ENCODE peak calls at places on chromosomes 1 and 21, in nine cellular contexts. One of them, this sample, is unnamed.

GRCh38 chr1:53979712-53980450 is 33.7 kb downstream of the LRRC42 start:
- DNase-seq in pulmonary artery endothelial cell: no peak
- DNase-seq in activated gamma-delta T cell treated with anti-CD3 and anti-CD28 coated beads, Interleukin-2, amount 50 U/mL, for 16 hours: no peak
- DNase-seq in T-cell: no peak
- DNase-seq in memory B cell: no peak
- DNase-seq in GM20000: no peak
- DNase-seq in KBM-7: no peak
- DNase-seq in endothelial cell: no peak
- DNase-seq in MCF 10A: no peak
- DNase-seq in this sample: no peak

GRCh38 chr1:206930210-206930798 is 8.6 kb upstream of the FCMR start:
- DNase-seq in pulmonary artery endothelial cell: no peak
- DNase-seq in activated gamma-delta T cell treated with anti-CD3 and anti-CD28 coated beads, Interleukin-2, amount 50 U/mL, for 16 hours: no peak
- DNase-seq in T-cell: no peak
- DNase-seq in memory B cell: no peak
- DNase-seq in GM20000: peak; percentile 76
- DNase-seq in KBM-7: no peak
- DNase-seq in endothelial cell: no peak
- DNase-seq in MCF 10A: no peak
- DNase-seq in this sample: peak; percentile 81

GRCh38 chr1:110208916-110209650 is 1.0 kb upstream of the KCNC4 start:
- DNase-seq in pulmonary artery endothelial cell: no peak
- DNase-seq in activated gamma-delta T cell treated with anti-CD3 and anti-CD28 coated beads, Interleukin-2, amount 50 U/mL, for 16 hours: no peak
- DNase-seq in T-cell: no peak
- DNase-seq in memory B cell: no peak
- DNase-seq in GM20000: no peak
- DNase-seq in KBM-7: peak; percentile 9
- DNase-seq in endothelial cell: no peak
- DNase-seq in MCF 10A: no peak
- DNase-seq in this sample: no peak

GRCh38 chr21:45632165-45632896 is 11.2 kb upstream of the PCBP3 start:
- DNase-seq in pulmonary artery endothelial cell: no peak
- DNase-seq in activated gamma-delta T cell treated with anti-CD3 and anti-CD28 coated beads, Interleukin-2, amount 50 U/mL, for 16 hours: no peak
- DNase-seq in T-cell: no peak
- DNase-seq in memory B cell: no peak
- DNase-seq in GM20000: peak; percentile 49
- DNase-seq in KBM-7: no peak
- DNase-seq in endothelial cell: no peak
- DNase-seq in MCF 10A: no peak
- DNase-seq in this sample: peak; percentile 68

GRCh38 chr1:201649776-201650607 is 111.1 kb downstream of the NAV1 start:
- DNase-seq in pulmonary artery endothelial cell: no peak
- DNase-seq in activated gamma-delta T cell treated with anti-CD3 and anti-CD28 coated beads, Interleukin-2, amount 50 U/mL, for 16 hours: no peak
- DNase-seq in T-cell: no peak
- DNase-seq in memory B cell: no peak
- DNase-seq in GM20000: peak; percentile 29
- DNase-seq in KBM-7: no peak
- DNase-seq in endothelial cell: peak; percentile 61
- DNase-seq in MCF 10A: peak; percentile 85
- DNase-seq in this sample: no peak

GRCh38 chr1:92759361-92759760 is 25.5 kb downstream of the EVI5 start:
- DNase-seq in pulmonary artery endothelial cell: no peak
- DNase-seq in activated gamma-delta T cell treated with anti-CD3 and anti-CD28 coated beads, Interleukin-2, amount 50 U/mL, for 16 hours: no peak
- DNase-seq in T-cell: no peak
- DNase-seq in memory B cell: no peak
- DNase-seq in GM20000: no peak
- DNase-seq in KBM-7: no peak
- DNase-seq in endothelial cell: no peak
- DNase-seq in MCF 10A: peak; percentile 16
- DNase-seq in this sample: no peak

GRCh38 chr1:216422821-216423529 is at the start of gene USH2A:
- DNase-seq in pulmonary artery endothelial cell: no peak
- DNase-seq in activated gamma-delta T cell treated with anti-CD3 and anti-CD28 coated beads, Interleukin-2, amount 50 U/mL, for 16 hours: no peak
- DNase-seq in T-cell: no peak
- DNase-seq in memory B cell: no peak
- DNase-seq in GM20000: no peak
- DNase-seq in KBM-7: no peak
- DNase-seq in endothelial cell: no peak
- DNase-seq in MCF 10A: no peak
- DNase-seq in this sample: no peak

GRCh38 chr1:81808760-81809159 is 8.0 kb downstream of the ADGRL2 start:
- DNase-seq in pulmonary artery endothelial cell: no peak
- DNase-seq in activated gamma-delta T cell treated with anti-CD3 and anti-CD28 coated beads, Interleukin-2, amount 50 U/mL, for 16 hours: no peak
- DNase-seq in T-cell: no peak
- DNase-seq in memory B cell: no peak
- DNase-seq in GM20000: no peak
- DNase-seq in KBM-7: no peak
- DNase-seq in endothelial cell: no peak
- DNase-seq in MCF 10A: no peak
- DNase-seq in this sample: no peak

GRCh38 chr1:224540535-224540934 is 75.6 kb upstream of the CNIH3 start:
- DNase-seq in pulmonary artery endothelial cell: no peak
- DNase-seq in activated gamma-delta T cell treated with anti-CD3 and anti-CD28 coated beads, Interleukin-2, amount 50 U/mL, for 16 hours: no peak
- DNase-seq in T-cell: no peak
- DNase-seq in memory B cell: no peak
- DNase-seq in GM20000: no peak
- DNase-seq in KBM-7: no peak
- DNase-seq in endothelial cell: no peak
- DNase-seq in MCF 10A: peak; percentile 19
- DNase-seq in this sample: no peak

GRCh38 chr1:233543338-233544255 is 70.3 kb upstream of the KCNK1 start:
- DNase-seq in pulmonary artery endothelial cell: no peak
- DNase-seq in activated gamma-delta T cell treated with anti-CD3 and anti-CD28 coated beads, Interleukin-2, amount 50 U/mL, for 16 hours: no peak
- DNase-seq in T-cell: no peak
- DNase-seq in memory B cell: no peak
- DNase-seq in GM20000: no peak
- DNase-seq in KBM-7: no peak
- DNase-seq in endothelial cell: no peak
- DNase-seq in MCF 10A: peak; percentile 100
- DNase-seq in this sample: no peak

GRCh38 chr21:39156024-39156423 is 27.2 kb downstream of the PSMG1 start:
- DNase-seq in pulmonary artery endothelial cell: no peak
- DNase-seq in activated gamma-delta T cell treated with anti-CD3 and anti-CD28 coated beads, Interleukin-2, amount 50 U/mL, for 16 hours: no peak
- DNase-seq in T-cell: no peak
- DNase-seq in memory B cell: no peak
- DNase-seq in GM20000: no peak
- DNase-seq in KBM-7: no peak
- DNase-seq in endothelial cell: no peak
- DNase-seq in MCF 10A: peak; percentile 18
- DNase-seq in this sample: no peak

GRCh38 chr1:153395136-153395685 is 4.3 kb upstream of the S100A8 start:
- DNase-seq in pulmonary artery endothelial cell: no peak
- DNase-seq in activated gamma-delta T cell treated with anti-CD3 and anti-CD28 coated beads, Interleukin-2, amount 50 U/mL, for 16 hours: no peak
- DNase-seq in T-cell: no peak
- DNase-seq in memory B cell: no peak
- DNase-seq in GM20000: no peak
- DNase-seq in KBM-7: no peak
- DNase-seq in endothelial cell: no peak
- DNase-seq in MCF 10A: peak; percentile 95
- DNase-seq in this sample: no peak

GRCh38 chr1:9193226-9193625 is 41.3 kb upstream of the H6PD start:
- DNase-seq in pulmonary artery endothelial cell: no peak
- DNase-seq in activated gamma-delta T cell treated with anti-CD3 and anti-CD28 coated beads, Interleukin-2, amount 50 U/mL, for 16 hours: no peak
- DNase-seq in T-cell: no peak
- DNase-seq in memory B cell: no peak
- DNase-seq in GM20000: no peak
- DNase-seq in KBM-7: no peak
- DNase-seq in endothelial cell: no peak
- DNase-seq in MCF 10A: peak; percentile 57
- DNase-seq in this sample: no peak

GRCh38 chr1:214050513-214051401 is 63.0 kb downstream of the PROX1 start:
- DNase-seq in pulmonary artery endothelial cell: no peak
- DNase-seq in activated gamma-delta T cell treated with anti-CD3 and anti-CD28 coated beads, Interleukin-2, amount 50 U/mL, for 16 hours: no peak
- DNase-seq in T-cell: no peak
- DNase-seq in memory B cell: no peak
- DNase-seq in GM20000: no peak
- DNase-seq in KBM-7: no peak
- DNase-seq in endothelial cell: no peak
- DNase-seq in MCF 10A: no peak
- DNase-seq in this sample: no peak

This sample was measured in GM13977.